ENCODE peak calls at places on chromosomes 1 and 21, in four cellular contexts. One of them, this sample, is unnamed.

GRCh38 chr21:46388896-46389295 is 64.9 kb downstream of the PCNT start:
- DNase-seq in H1: no peak
- DNase-seq in HepG2: no peak
- DNase-seq in GM12878: no peak
- DNase-seq in this sample: no peak

GRCh38 chr1:77841574-77841973 is 46.9 kb upstream of the NEXN start:
- DNase-seq in GM12878: no peak
- DNase-seq in H1: no peak
- DNase-seq in HepG2: no peak
- DNase-seq in this sample: no peak

GRCh38 chr1:95286479-95286878 is 52.5 kb downstream of the RWDD3 start:
- DNase-seq in H1: no peak
- DNase-seq in GM12878: no peak
- DNase-seq in HepG2: peak; percentile 32
- DNase-seq in this sample: no peak

GRCh38 chr1:8870605-8871538 is 7.6 kb downstream of the ENO1 start:
- DNase-seq in H1: no peak
- DNase-seq in GM12878: no peak
- DNase-seq in HepG2: no peak
- DNase-seq in this sample: no peak

GRCh38 chr1:60672435-60672834 is 409.9 kb upstream of the NFIA start:
- DNase-seq in H1: no peak
- DNase-seq in HepG2: no peak
- DNase-seq in GM12878: no peak
- DNase-seq in this sample: no peak

GRCh38 chr1:158008630-158009029 is 15.2 kb downstream of the KIRREL1 start:
- DNase-seq in GM12878: no peak
- DNase-seq in H1: no peak
- DNase-seq in HepG2: no peak
- DNase-seq in this sample: no peak

GRCh38 chr21:45880097-45881068 is 101.2 kb upstream of the COL6A1 start:
- DNase-seq in HepG2: peak; percentile 71
- DNase-seq in H1: peak; percentile 88
- DNase-seq in GM12878: no peak
- DNase-seq in this sample: peak; percentile 76

GRCh38 chr1:155050560-155051341 is at the start of gene ADAM15:
- DNase-seq in GM12878: no peak
- DNase-seq in HepG2: peak; percentile 66
- DNase-seq in H1: peak; percentile 95
- DNase-seq in this sample: peak; percentile 98

GRCh38 chr21:22795644-22796043 is 1797.4 kb downstream of the NCAM2 start:
- DNase-seq in H1: no peak
- DNase-seq in GM12878: no peak
- DNase-seq in HepG2: no peak
- DNase-seq in this sample: no peak

GRCh38 chr1:23598424-23598823 is 39.1 kb upstream of the ID3 start:
- DNase-seq in HepG2: peak; percentile 33
- DNase-seq in H1: peak; percentile 86
- DNase-seq in GM12878: no peak
- DNase-seq in this sample: no peak

GRCh38 chr1:232664844-232665777 is 35.2 kb upstream of the SIPA1L2 start:
- DNase-seq in HepG2: no peak
- DNase-seq in GM12878: no peak
- DNase-seq in H1: no peak
- DNase-seq in this sample: no peak

GRCh38 chr1:238099871-238100270 is 209.1 kb upstream of the ZP4 start:
- DNase-seq in H1: no peak
- DNase-seq in GM12878: no peak
- DNase-seq in HepG2: no peak
- DNase-seq in this sample: no peak

GRCh38 chr1:151995774-151996173 is 2.1 kb upstream of the S100A10 start:
- DNase-seq in HepG2: no peak
- DNase-seq in H1: no peak
- DNase-seq in GM12878: no peak
- DNase-seq in this sample: no peak

GRCh38 chr1:154342132-154342531 is 16.8 kb downstream of the ATP8B2 start:
- DNase-seq in H1: no peak
- DNase-seq in GM12878: no peak
- DNase-seq in HepG2: no peak
- DNase-seq in this sample: no peak

GRCh38 chr1:19123837-19124236 is 86.2 kb downstream of the UBR4 start:
- DNase-seq in H1: no peak
- DNase-seq in HepG2: no peak
- DNase-seq in GM12878: no peak
- DNase-seq in this sample: no peak

GRCh38 chr1:207030522-207031009 is 2.0 kb downstream of the C1orf116 start:
- DNase-seq in GM12878: no peak
- DNase-seq in HepG2: no peak
- DNase-seq in H1: no peak
- DNase-seq in this sample: no peak

GRCh38 chr1:205913451-205914204 is 29.6 kb downstream of the SLC26A9 start:
- DNase-seq in GM12878: no peak
- DNase-seq in H1: no peak
- DNase-seq in HepG2: no peak
- DNase-seq in this sample: no peak

GRCh38 chr1:212618466-212619210 is 10.1 kb downstream of the ATF3 start:
- DNase-seq in H1: no peak
- DNase-seq in GM12878: no peak
- DNase-seq in HepG2: no peak
- DNase-seq in this sample: no peak

GRCh38 chr1:37723390-37724078 is 31.2 kb downstream of the CDCA8 start:
- DNase-seq in HepG2: peak; percentile 76
- DNase-seq in H1: no peak
- DNase-seq in GM12878: no peak
- DNase-seq in this sample: no peak

GRCh38 chr1:236130372-236130771 is 12.0 kb upstream of the GPR137B start:
- DNase-seq in HepG2: no peak
- DNase-seq in H1: no peak
- DNase-seq in GM12878: no peak
- DNase-seq in this sample: no peak

GRCh38 chr1:194117582-194117981 is 931.2 kb upstream of the B3GALT2 start:
- DNase-seq in H1: peak; percentile 79
- DNase-seq in HepG2: peak; percentile 37
- DNase-seq in GM12878: no peak
- DNase-seq in this sample: peak; percentile 7

GRCh38 chr21:41711416-41712023 is 55.3 kb downstream of the RIPK4 start:
- DNase-seq in GM12878: no peak
- DNase-seq in HepG2: no peak
- DNase-seq in H1: peak; percentile 60
- DNase-seq in this sample: no peak

GRCh38 chr1:116737855-116738318 is 16.3 kb upstream of the CD2 start:
- DNase-seq in GM12878: peak; percentile 48
- DNase-seq in H1: no peak
- DNase-seq in HepG2: no peak
- DNase-seq in this sample: no peak

GRCh38 chr1:107683198-107683657 is 281.8 kb downstream of the VAV3 start:
- DNase-seq in HepG2: peak; percentile 92
- DNase-seq in H1: no peak
- DNase-seq in GM12878: no peak
- DNase-seq in this sample: no peak

GRCh38 chr1:167524651-167525050 is 6.3 kb upstream of the CD247 start:
- DNase-seq in H1: no peak
- DNase-seq in GM12878: no peak
- DNase-seq in HepG2: peak; percentile 45
- DNase-seq in this sample: no peak

GRCh38 chr21:33229099-33229775 is 501 bp upstream of the IFNAR2 start:
- DNase-seq in HepG2: no peak
- DNase-seq in GM12878: no peak
- DNase-seq in H1: no peak
- DNase-seq in this sample: no peak

GRCh38 chr1:241810769-241811402 is 37.1 kb upstream of the EXO1 start:
- DNase-seq in GM12878: peak; percentile 24
- DNase-seq in HepG2: no peak
- DNase-seq in H1: no peak
- DNase-seq in this sample: no peak

GRCh38 chr1:22983944-22984343 is 11.3 kb upstream of the LACTBL1 start:
- DNase-seq in HepG2: no peak
- DNase-seq in GM12878: no peak
- DNase-seq in H1: no peak
- DNase-seq in this sample: no peak

GRCh38 chr1:53388963-53389362 is 61.1 kb upstream of the LRP8 start:
- DNase-seq in GM12878: no peak
- DNase-seq in HepG2: no peak
- DNase-seq in H1: no peak
- DNase-seq in this sample: no peak

GRCh38 chr1:16905856-16906702 is 10.3 kb downstream of the RNU1-2 start:
- DNase-seq in H1: no peak
- DNase-seq in GM12878: no peak
- DNase-seq in HepG2: no peak
- DNase-seq in this sample: no peak

GRCh38 chr1:202794049-202794725 is 14.0 kb downstream of the KDM5B start:
- DNase-seq in GM12878: no peak
- DNase-seq in H1: no peak
- DNase-seq in HepG2: no peak
- DNase-seq in this sample: no peak

GRCh38 chr1:150010388-150011115 is at the start of gene OTUD7B:
- DNase-seq in GM12878: no peak
- DNase-seq in HepG2: peak; percentile 66
- DNase-seq in H1: peak; percentile 88
- DNase-seq in this sample: peak; percentile 95

GRCh38 chr1:150012611-150013010 is 2.1 kb upstream of the OTUD7B start:
- DNase-seq in H1: no peak
- DNase-seq in HepG2: no peak
- DNase-seq in GM12878: no peak
- DNase-seq in this sample: no peak

GRCh38 chr1:150008699-150009098 is 1.8 kb downstream of the OTUD7B start:
- DNase-seq in HepG2: peak; percentile 70
- DNase-seq in GM12878: no peak
- DNase-seq in H1: no peak
- DNase-seq in this sample: no peak

GRCh38 chr1:150006881-150007401 is 3.6 kb downstream of the OTUD7B start:
- DNase-seq in H1: no peak
- DNase-seq in GM12878: no peak
- DNase-seq in HepG2: no peak
- DNase-seq in this sample: peak; percentile 32

DNA sequence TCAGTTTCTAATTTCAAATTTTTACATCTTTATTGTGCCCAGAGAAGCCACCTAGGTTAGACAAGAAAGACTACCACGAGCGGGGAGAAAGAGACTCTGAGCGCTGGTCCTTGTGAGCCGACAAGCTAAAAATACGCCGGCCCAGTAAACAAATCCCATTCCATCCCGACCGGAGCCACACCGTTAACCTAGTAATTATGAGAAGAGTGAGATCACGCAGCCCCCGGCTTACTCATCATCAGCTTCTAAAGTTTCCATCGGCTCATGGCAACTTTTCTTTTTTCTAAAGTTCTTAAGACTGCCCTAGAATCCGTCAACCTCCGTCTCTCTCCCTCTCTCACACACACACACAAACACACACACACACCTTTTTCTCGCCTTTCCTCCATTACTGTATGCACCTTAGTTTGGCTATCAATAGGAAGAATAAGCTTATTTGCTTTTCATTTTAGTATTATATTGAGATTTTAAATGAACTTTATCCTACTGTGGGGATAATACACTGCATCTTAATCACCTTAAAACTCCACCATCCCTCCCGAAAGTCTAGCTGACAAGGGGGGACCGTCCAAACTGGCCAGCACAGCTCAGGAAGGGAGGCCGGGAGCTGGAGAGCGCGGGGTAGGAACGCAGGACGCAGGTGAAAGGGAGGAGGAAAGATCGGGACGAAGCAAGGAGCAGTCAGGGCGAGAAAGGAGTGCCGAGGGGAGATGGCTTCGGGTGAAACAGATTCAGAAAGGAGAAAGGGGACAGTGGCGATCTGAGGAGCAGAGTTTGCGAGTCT is 730 bp downstream of the OTUD7B start:
- DNase-seq in GM12878: no peak
- DNase-seq in HepG2: peak; percentile 35
- DNase-seq in H1: no peak
- DNase-seq in this sample: peak; percentile 34
- TF ChIP-seq ATF3 in GM12878: no peak
- TF ChIP-seq ATF3 in HepG2: no peak
- TF ChIP-seq ATF3 in H1: no peak
- TF ChIP-seq ATF3 in this sample: peak; percentile 87

DNA sequence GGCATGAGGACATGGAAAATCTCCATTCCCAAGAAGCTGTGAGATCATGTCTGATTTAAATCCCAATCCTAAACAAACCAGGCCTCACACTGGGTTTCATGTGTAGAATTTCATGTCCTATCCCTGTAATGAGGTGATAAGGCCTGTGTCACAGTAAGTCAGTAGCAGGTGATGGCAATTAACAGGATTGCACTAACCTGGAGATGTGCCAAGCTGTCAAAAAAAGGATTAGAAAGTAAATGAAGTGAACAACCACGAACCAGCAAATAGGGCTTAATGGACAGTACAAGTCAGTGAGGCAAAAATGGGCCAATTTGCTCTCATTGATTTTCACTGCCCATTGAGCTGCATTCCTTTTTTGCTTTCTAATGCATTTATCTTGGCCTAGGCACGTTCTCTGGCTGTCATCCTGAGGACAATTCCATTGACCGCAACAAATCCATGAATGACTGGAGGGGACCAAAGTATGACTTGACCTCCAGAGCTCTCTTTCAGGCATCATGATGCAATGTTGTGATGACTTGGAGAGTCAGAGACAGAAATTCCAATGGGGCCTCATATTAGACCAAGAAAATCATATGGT is 673.7 kb upstream of the ADGRL2 start:
- DNase-seq in H1: no peak
- DNase-seq in HepG2: no peak
- DNase-seq in GM12878: no peak
- DNase-seq in this sample: no peak
- TF ChIP-seq EP300 in H1: no peak
- TF ChIP-seq EP300 in HepG2: no peak
- TF ChIP-seq EP300 in GM12878: no peak
- TF ChIP-seq EP300 in this sample: no peak

GRCh38 chr1:234500269-234500668 is 21.3 kb upstream of the TARBP1 start:
- DNase-seq in GM12878: no peak
- DNase-seq in HepG2: no peak
- DNase-seq in H1: no peak
- DNase-seq in this sample: no peak
- TF ChIP-seq ATF3 in GM12878: no peak
- TF ChIP-seq ATF3 in HepG2: no peak
- TF ChIP-seq ATF3 in H1: no peak
- TF ChIP-seq ATF3 in this sample: no peak

DNA sequence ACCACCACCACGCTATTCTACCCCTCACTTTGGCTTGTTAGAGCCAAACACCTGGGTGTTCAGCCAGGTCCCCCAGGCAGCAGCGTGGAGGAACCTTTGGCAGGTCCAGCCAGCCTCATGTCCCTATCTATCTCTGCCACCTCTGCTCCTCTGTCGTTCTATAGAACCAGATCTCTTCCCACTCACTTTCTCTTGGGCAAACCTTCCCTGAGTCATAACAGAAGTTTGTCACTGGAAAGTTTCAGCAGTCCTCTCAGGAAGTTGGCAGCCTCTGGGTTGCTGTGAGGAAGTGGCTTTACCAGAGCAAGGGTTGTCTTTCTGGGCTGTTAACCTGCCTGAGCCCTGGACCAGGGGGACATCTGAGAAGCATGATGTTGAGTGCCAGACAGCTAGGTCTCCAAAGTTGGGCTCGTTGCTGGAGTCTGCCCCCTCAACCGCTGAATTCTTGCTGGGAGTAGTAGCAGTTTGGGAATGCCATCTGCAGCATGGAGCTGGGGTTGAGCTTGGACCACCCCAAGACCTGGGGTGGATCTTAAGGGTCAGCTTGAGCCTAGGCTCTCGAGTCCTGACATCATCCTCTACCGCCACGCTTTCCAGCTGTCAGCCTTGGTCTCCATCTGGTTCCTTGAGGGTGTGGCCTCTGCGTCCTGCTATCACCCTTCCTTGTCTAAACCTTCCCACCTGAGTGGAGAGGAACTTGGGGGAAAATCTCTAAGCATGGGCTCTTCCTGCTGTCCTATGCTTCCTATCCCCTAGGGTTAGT is 870 bp upstream of the SH3BGRL3 start:
- DNase-seq in HepG2: no peak
- DNase-seq in GM12878: no peak
- DNase-seq in H1: no peak
- DNase-seq in this sample: peak; percentile 78
- TF ChIP-seq EP300 in HepG2: no peak
- TF ChIP-seq EP300 in GM12878: no peak
- TF ChIP-seq EP300 in H1: no peak
- TF ChIP-seq EP300 in this sample: no peak